ENCODE peak calls at places on chromosomes 1 and 21, in eight cellular contexts. Z is breast epithelium, V is tibial nerve, J is A673, E is neural progenitor cell, B is body of pancreas, F is IMR-90, G is heart right ventricle. R is an unnamed sample. For H3K27me3, the result is how much of the 10 kb centered on the place peaks cover.

GRCh38 chr21:26148071-26148470 is 22.5 kb downstream of the APP start:
- DNase-seq in Z (no peak), V (no peak), J (peak), E (peak), B (no peak), F (no peak), G (peak), R (no peak)

GRCh38 chr1:162151900-162152829 is 82.7 kb downstream of the NOS1AP start:
- DNase-seq in Z (no peak), V (peak), J (no peak), E (no peak), B (peak), F (peak), G (no peak), R (no peak)

GRCh38 chr1:209780276-209780675 is 4.1 kb downstream of the C1orf74 start:
- DNase-seq in Z (no peak), V (no peak), J (no peak), E (no peak), B (no peak), F (no peak), G (no peak), R (no peak)

GRCh38 chr1:182242641-182243040 is 148.9 kb downstream of the GLUL start:
- DNase-seq in Z (no peak), V (no peak), J (no peak), E (no peak), B (no peak), F (no peak), G (no peak), R (no peak)

GRCh38 chr1:9009438-9010366 is 16.5 kb downstream of the SLC2A7 start:
- DNase-seq in Z (no peak), V (no peak), J (peak), E (peak), B (no peak), F (peak), G (peak), R (no peak)

GRCh38 chr1:111620412-111620971 is 903 bp downstream of the RAP1A start:
- DNase-seq in Z (no peak), V (no peak), J (peak), E (no peak), B (no peak), F (no peak), G (no peak), R (peak)

GRCh38 chr1:203858055-203858454 is 3.3 kb upstream of the SNRPE start:
- DNase-seq in Z (no peak), V (no peak), J (peak), E (no peak), B (no peak), F (peak), G (no peak), R (peak)

GRCh38 chr1:192807968-192808587 is 761 bp upstream of the RGS2 start:
- DNase-seq in Z (no peak), V (no peak), J (peak), E (peak), B (no peak), F (peak), G (no peak), R (peak)

GRCh38 chr1:167263344-167263743 is 42.7 kb downstream of the POU2F1 start:
- DNase-seq in Z (no peak), V (no peak), J (no peak), E (no peak), B (no peak), F (no peak), G (no peak), R (no peak)

GRCh38 chr1:227897704-227898438 is 49.9 kb downstream of the WNT9A start:
- DNase-seq in Z (peak), V (no peak), J (no peak), E (no peak), B (peak), F (no peak), G (no peak), R (no peak)

DNA sequence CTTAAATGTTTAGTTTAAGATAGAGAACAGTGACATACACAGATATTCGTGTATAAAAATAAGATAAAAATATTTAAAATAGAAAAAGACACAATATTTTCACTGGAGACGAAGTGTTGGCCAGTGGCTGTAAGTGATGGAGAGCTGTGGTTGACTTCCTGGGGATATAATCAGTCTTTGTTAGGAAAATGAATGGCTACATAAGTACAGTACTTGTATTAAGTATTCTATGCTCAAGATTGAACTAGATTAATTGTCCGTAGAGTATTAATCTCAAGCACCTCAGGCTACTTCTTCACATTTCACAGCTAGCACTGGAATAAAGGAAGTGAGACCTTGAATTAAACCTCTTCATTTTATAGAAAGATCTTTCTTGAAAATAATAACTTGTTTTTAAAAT is 39.0 kb upstream of the RGS5 start:
- DNase-seq in Z (no peak), V (no peak), J (no peak), E (no peak), B (no peak), F (no peak), G (no peak), R (no peak)
- TF ChIP-seq CTCF in Z (no peak), V (no peak), J (no peak), E (no peak), B (no peak), F (no peak), G (no peak), R (no peak)

GRCh38 chr21:42039911-42040351 is 29.8 kb upstream of the ZBTB21 start:
- DNase-seq in Z (no peak), V (no peak), J (peak), E (peak), B (no peak), F (peak), G (peak), R (no peak)
- H3K27ac ChIP-seq in Z (peak), V (no peak), J (no peak), E (no peak), B (peak), F (peak), G (no peak), R (peak)

DNA sequence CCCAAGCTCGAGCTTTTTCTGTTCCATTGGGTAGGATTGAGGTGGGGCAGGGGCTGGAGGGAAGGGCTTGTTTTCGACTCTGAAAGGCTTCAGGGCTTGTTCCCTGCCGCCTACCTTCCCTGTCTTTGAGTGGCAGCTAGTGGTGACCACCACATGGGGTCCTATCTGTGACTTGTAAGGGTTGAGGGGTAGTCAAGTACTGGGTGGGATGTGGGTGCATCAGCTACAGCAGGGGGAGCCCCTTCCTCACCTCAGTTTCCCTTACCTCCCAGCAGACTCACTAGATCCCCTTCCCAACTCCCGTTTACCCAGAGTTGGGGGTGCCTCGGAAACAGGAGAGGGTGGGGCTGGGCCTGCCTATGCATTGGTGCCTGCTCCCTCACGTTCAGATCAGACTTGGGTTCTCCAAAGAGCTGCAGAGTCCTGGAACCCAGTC is 5.9 kb downstream of the FOXO6 start:
- DNase-seq in Z (no peak), V (no peak), J (no peak), E (no peak), B (no peak), F (no peak), G (no peak), R (no peak)
- H3K27me3 ChIP-seq in Z (under half), V (under half), J (under half), E (half or more), B (under half), F (half or more), G (under half), R (half or more)

GRCh38 chr1:27643626-27644368 is 8.8 kb upstream of the FGR start:
- DNase-seq in Z (no peak), V (peak), J (peak), E (peak), B (peak), F (peak), G (no peak), R (no peak)
- TF ChIP-seq CTCF in Z (peak), V (peak), J (peak), E (peak), B (peak), F (peak), G (peak), R (peak)

GRCh38 chr1:18948913-18949688 is 7.4 kb downstream of the IFFO2 start:
- DNase-seq in Z (no peak), V (no peak), J (no peak), E (peak), B (peak), F (peak), G (peak), R (no peak)

GRCh38 chr1:18949689-18950414 is 6.6 kb downstream of the IFFO2 start:
- DNase-seq in Z (no peak), V (no peak), J (peak), E (peak), B (no peak), F (peak), G (no peak), R (no peak)

GRCh38 chr1:18951416-18951815 is 5.1 kb downstream of the IFFO2 start:
- DNase-seq in Z (no peak), V (no peak), J (no peak), E (no peak), B (no peak), F (no peak), G (no peak), R (no peak)

GRCh38 chr1:18951818-18952391 is 4.6 kb downstream of the IFFO2 start:
- DNase-seq in Z (no peak), V (no peak), J (no peak), E (no peak), B (no peak), F (no peak), G (no peak), R (no peak)

GRCh38 chr1:18950415-18951026 is 6.0 kb downstream of the IFFO2 start:
- DNase-seq in Z (no peak), V (no peak), J (peak), E (no peak), B (no peak), F (no peak), G (peak), R (no peak)
- H3K27ac ChIP-seq in Z (peak), V (peak), J (peak), E (no peak), B (peak), F (peak), G (peak), R (peak)